ENCODE peak calls at places on chromosome 17, in seven cellular contexts. Y is body of pancreas, P is fibroblast of the aortic adventitia, K is right atrium auricular region, Z is left ventricle myocardium inferior, M is Calu3, B is transverse colon. R is an unnamed sample.

GRCh38 chr17:50864747-50865059 is 1.5 kb downstream of the TOB1 start:
- DNase-seq in Y (peak), P (no peak), K (no peak), Z (no peak), M (peak), B (no peak), R (no peak)

GRCh38 chr17:45812102-45812501 is 28.0 kb downstream of the CRHR1 start:
- DNase-seq in Y (no peak), P (peak), K (no peak), Z (no peak), M (no peak), B (no peak), R (peak)

GRCh38 chr17:10210151-10210574 is 11.8 kb upstream of the GAS7 start:
- DNase-seq in Y (peak), P (peak), K (no peak), Z (no peak), M (no peak), B (peak), R (peak)

GRCh38 chr17:49715221-49715620 is 7.5 kb upstream of the SLC35B1 start:
- DNase-seq in Y (no peak), P (no peak), K (no peak), Z (no peak), M (no peak), B (no peak), R (no peak)

GRCh38 chr17:68686108-68686988 is 85.2 kb upstream of the FAM20A start:
- DNase-seq in Y (no peak), P (no peak), K (no peak), Z (no peak), M (no peak), B (no peak), R (no peak)

GRCh38 chr17:50318551-50319310 is 27.2 kb upstream of the XYLT2 start:
- DNase-seq in Y (no peak), P (no peak), K (no peak), Z (no peak), M (no peak), B (no peak), R (no peak)

GRCh38 chr17:9906616-9907015 is 1.5 kb upstream of the RCVRN start:
- DNase-seq in Y (no peak), P (no peak), K (no peak), Z (no peak), M (no peak), B (no peak), R (no peak)

GRCh38 chr17:40099627-40100418 is 566 bp downstream of the NR1D1 start:
- DNase-seq in Y (no peak), P (no peak), K (no peak), Z (no peak), M (peak), B (no peak), R (no peak)

GRCh38 chr17:36511216-36511615 is 23.5 kb downstream of the MYO19 start:
- DNase-seq in Y (no peak), P (no peak), K (no peak), Z (no peak), M (no peak), B (no peak), R (no peak)

GRCh38 chr17:18246109-18246725 is 12.3 kb downstream of the FLII start:
- DNase-seq in Y (no peak), P (no peak), K (no peak), Z (no peak), M (no peak), B (no peak), R (no peak)

GRCh38 chr17:46991618-46992017 is 12.6 kb upstream of the RPRML start:
- DNase-seq in Y (no peak), P (no peak), K (no peak), Z (no peak), M (no peak), B (no peak), R (no peak)

GRCh38 chr17:64787921-64788271 is 125.8 kb upstream of the SMURF2 start:
- DNase-seq in Y (no peak), P (no peak), K (no peak), Z (no peak), M (no peak), B (no peak), R (no peak)

GRCh38 chr17:41775394-41776226 is 10.9 kb downstream of the JUP start:
- DNase-seq in Y (no peak), P (no peak), K (no peak), Z (peak), M (peak), B (peak), R (peak)

GRCh38 chr17:59963738-59964454 is 644 bp downstream of the RNFT1 start:
- DNase-seq in Y (peak), P (peak), K (peak), Z (peak), M (peak), B (peak), R (peak)

GRCh38 chr17:22441776-22442175 is 749.5 kb downstream of the KCNJ18 start:
- DNase-seq in Y (no peak), P (no peak), K (no peak), Z (no peak), M (no peak), B (no peak), R (no peak)

GRCh38 chr17:45971698-45972141 is 27.3 kb upstream of the STH start:
- DNase-seq in Y (no peak), P (no peak), K (no peak), Z (no peak), M (no peak), B (no peak), R (no peak)

GRCh38 chr17:63477471-63478440 is 895 bp downstream of the ACE start:
- DNase-seq in Y (no peak), P (no peak), K (no peak), Z (no peak), M (peak), B (peak), R (no peak)

GRCh38 chr17:6476834-6477210 is 32.6 kb downstream of the PIMREG start:
- DNase-seq in Y (no peak), P (no peak), K (no peak), Z (no peak), M (no peak), B (no peak), R (no peak)

DNA sequence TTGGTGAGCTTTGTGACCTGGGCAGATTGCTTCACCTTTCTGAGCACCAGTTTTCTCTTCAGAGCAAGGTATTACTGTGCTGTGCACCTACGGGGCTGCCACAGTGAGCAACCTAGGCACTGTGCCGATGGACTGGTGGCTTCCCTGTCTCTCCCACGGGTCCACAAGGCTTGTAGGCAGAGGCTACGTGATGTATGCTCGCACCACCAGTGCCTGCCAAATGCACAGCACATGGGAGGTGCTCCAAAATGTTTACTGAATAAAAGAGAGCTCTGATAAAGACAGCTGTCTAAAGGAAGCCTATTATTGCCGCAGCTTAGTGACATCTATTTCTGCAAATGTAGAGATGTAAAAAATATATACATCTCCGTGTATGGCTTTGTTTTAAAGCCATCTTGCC is 139.2 kb downstream of the CDK5R1 start:
- DNase-seq in Y (peak), P (no peak), K (no peak), Z (no peak), M (no peak), B (no peak), R (no peak)
- TF ChIP-seq CTCF in Y (no peak), P (no peak), K (no peak), Z (no peak), M (no peak), B (no peak), R (no peak)

DNA sequence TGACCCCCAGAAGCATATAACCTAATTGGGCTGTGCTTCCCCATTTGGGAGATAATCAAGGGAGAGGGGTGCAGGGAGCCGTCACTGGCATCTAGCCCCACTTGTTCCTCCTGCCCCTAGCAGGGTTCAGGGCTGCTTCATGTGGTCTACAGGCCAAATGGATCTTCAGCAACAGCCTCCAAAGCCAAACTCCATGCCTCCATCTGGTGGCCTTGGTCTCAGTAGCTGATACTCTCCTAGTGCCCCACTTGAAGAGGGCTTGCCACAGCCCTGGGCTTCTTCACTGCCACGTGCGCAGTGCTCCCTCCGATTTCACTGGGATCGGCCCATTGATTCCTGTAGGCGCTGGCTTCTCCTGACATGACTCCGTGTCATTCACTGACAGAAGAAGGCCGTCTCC is 24.6 kb downstream of the LYRM9 start:
- DNase-seq in Y (no peak), P (no peak), K (no peak), Z (no peak), M (no peak), B (no peak), R (no peak)
- TF ChIP-seq CTCF in Y (no peak), P (no peak), K (no peak), Z (no peak), M (no peak), B (no peak), R (no peak)

GRCh38 chr17:78883533-78884131 is 19.4 kb downstream of the CEP295NL start:
- DNase-seq in Y (peak), P (peak), K (peak), Z (peak), M (peak), B (peak), R (peak)
- TF ChIP-seq CTCF in Y (no peak), P (no peak), K (peak), Z (no peak), M (no peak), B (no peak), R (no peak)

GRCh38 chr17:78734841-78735641 is 47.0 kb downstream of the CYTH1 start:
- DNase-seq in Y (no peak), P (no peak), K (no peak), Z (no peak), M (peak), B (no peak), R (no peak)

GRCh38 chr17:78737332-78737731 is 44.7 kb downstream of the CYTH1 start:
- DNase-seq in Y (no peak), P (peak), K (no peak), Z (no peak), M (no peak), B (no peak), R (no peak)

GRCh38 chr17:78735832-78736525 is 46.1 kb downstream of the CYTH1 start:
- DNase-seq in Y (peak), P (peak), K (no peak), Z (no peak), M (peak), B (peak), R (peak)

GRCh38 chr17:78738245-78738644 is 43.8 kb downstream of the CYTH1 start:
- DNase-seq in Y (no peak), P (no peak), K (no peak), Z (no peak), M (no peak), B (no peak), R (no peak)

GRCh38 chr17:78736526-78737079 is 45.5 kb downstream of the CYTH1 start:
- DNase-seq in Y (peak), P (peak), K (peak), Z (peak), M (peak), B (peak), R (no peak)
- TF ChIP-seq CTCF in Y (no peak), P (peak), K (no peak), Z (peak), M (peak), B (peak), R (no peak)

DNA sequence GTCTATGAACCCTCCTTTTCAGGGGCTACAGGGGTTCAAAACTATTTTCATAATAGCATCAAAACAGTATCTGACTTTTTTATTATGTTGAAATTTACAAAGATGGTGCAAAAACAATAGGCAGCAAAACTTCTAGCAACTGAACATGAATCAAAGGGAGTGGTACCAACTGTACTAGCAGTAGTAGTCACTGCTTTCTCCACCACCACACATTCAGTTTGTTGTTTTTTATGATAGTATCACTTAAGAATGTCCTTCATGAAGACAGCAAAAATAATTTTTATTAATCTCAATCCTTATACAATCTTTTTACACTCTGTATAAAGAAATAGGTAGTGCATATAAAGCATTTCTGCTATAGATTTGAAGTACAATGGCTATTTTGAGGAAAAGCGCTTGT is 47.6 kb downstream of the MED13 start:
- DNase-seq in Y (no peak), P (peak), K (no peak), Z (no peak), M (no peak), B (no peak), R (peak)
- TF ChIP-seq CTCF in Y (no peak), P (no peak), K (no peak), Z (no peak), M (no peak), B (no peak), R (no peak)

DNA sequence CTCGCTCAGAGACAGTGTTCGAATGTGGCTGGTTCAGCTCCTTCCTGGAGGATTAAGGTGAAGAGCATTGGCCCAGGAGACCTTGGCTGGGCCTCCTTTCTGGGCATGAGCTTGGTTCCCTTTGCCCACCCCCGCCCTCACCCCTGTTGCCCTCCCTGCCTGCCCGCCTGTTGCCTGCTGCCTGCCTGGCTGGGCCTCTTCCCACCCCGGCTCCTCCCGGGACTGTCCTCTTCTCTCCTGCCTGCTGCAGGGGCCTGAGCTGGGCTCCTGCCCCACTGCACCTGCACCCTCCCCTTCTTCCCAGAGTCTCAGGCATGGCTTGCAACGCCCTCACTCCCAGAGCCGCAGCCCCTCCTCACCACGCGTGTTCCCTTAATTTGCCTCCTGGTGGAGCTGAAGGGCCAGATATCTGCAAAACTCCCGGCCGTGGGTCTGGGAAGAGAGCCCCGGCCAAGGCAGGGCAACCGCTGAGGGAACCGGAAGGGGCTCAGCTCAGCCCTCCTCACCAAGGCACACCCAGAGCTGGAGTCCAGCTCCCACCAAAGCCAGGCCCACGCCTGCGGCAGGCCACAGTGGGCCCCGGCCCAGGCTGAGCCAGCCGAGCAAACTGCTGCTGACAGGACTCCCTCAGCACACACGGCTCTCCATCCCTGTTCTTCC is 31.2 kb downstream of the MNT start:
- DNase-seq in Y (no peak), P (peak), K (no peak), Z (no peak), M (no peak), B (no peak), R (no peak)
- TF ChIP-seq CTCF in Y (no peak), P (peak), K (no peak), Z (no peak), M (no peak), B (no peak), R (no peak)

GRCh38 chr17:30906101-30906911 is at the start of gene TEFM:
- DNase-seq in Y (peak), P (peak), K (peak), Z (peak), M (peak), B (peak), R (peak)
- TF ChIP-seq CTCF in Y (no peak), P (no peak), K (no peak), Z (no peak), M (no peak), B (no peak), R (no peak)

DNA sequence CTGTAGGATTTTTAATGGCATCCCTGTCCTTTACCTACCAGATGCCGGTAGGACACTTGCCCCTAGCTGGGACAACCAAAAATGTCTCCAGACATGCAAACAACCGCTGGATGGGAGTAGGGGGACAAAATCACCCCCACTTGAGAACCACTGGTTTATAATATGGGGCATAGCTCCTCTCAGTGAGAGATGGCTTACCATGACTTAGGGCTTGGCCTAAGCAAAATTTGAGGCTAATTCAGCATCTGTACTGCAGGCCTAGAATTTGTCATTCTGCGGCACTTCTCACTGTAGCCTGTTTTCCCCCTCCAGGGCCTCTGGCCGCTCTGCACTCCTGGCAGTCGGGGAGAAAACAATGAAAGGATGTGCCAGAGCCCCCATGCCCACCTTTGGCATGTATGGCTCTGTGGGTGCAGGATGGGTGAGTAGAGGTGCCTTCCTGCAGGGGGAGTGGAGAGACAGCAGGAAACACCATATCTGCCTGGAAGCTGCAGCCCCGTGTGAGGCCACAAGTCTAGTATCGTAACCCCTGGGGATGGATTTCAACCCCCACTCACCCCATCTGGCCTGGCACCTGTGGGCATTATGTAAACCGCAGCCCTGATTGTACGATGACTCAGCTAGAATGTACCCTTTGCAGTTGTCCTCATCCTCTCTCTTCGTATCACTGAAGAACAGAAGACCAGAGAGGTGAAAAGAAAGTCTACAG is 268.1 kb downstream of the SOX9 start:
- DNase-seq in Y (no peak), P (no peak), K (no peak), Z (no peak), M (peak), B (no peak), R (peak)
- TF ChIP-seq CTCF in Y (no peak), P (peak), K (no peak), Z (no peak), M (peak), B (no peak), R (peak)

GRCh38 chr17:75752405-75753192 is 12.4 kb downstream of the GALK1 start:
- DNase-seq in Y (no peak), P (no peak), K (no peak), Z (no peak), M (no peak), B (no peak), R (no peak)
- TF ChIP-seq CTCF in Y (no peak), P (no peak), K (no peak), Z (no peak), M (no peak), B (no peak), R (no peak)

GRCh38 chr17:57584050-57584551 is 161.0 kb downstream of the CCDC182 start:
- DNase-seq in Y (no peak), P (no peak), K (no peak), Z (peak), M (no peak), B (no peak), R (no peak)
- TF ChIP-seq CTCF in Y (no peak), P (no peak), K (no peak), Z (peak), M (no peak), B (no peak), R (no peak)

R was measured in cardiac fibroblast.